ENCODE peak calls at places on chromosomes 6 and 20, in six cellular contexts. P is SW 1271, K is cerebellum, H is foreskin fibroblast, B is C1 segment of cervical spinal cord, U is neural progenitor cell. C is an unnamed sample.

GRCh38 chr20:63151554-63152321 is 64.2 kb downstream of the YTHDF1 start:
- DNase-seq in H (peak; percentile 10), P (no peak), K (peak; percentile 27), U (no peak), B (no peak), C (no peak)

GRCh38 chr20:11807070-11807741 is 110.5 kb upstream of the BTBD3 start:
- DNase-seq in P (peak; percentile 42), U (no peak), B (no peak), K (no peak), H (peak; percentile 75), C (peak; percentile 41)

GRCh38 chr6:134021396-134022122 is 30.9 kb downstream of the SLC2A12 start:
- DNase-seq in P (no peak), B (no peak), U (no peak), K (no peak), H (no peak), C (no peak)

GRCh38 chr20:51365670-51366069 is 176.8 kb downstream of the NFATC2 start:
- DNase-seq in U (no peak), B (no peak), H (peak; percentile 83), P (no peak), K (no peak), C (peak; percentile 81)

GRCh38 chr6:161418458-161418945 is 144.6 kb upstream of the AGPAT4 start:
- DNase-seq in B (no peak), P (peak; percentile 8), H (peak; percentile 60), U (peak; percentile 82), K (peak; percentile 67), C (peak; percentile 60)

GRCh38 chr6:112153926-112154621 is 66.7 kb downstream of the FAM229B start:
- DNase-seq in B (no peak), K (no peak), U (no peak), H (peak; percentile 44), P (no peak), C (no peak)

GRCh38 chr6:90896165-90896549 is 309.3 kb upstream of the MAP3K7 start:
- DNase-seq in B (no peak), U (peak; percentile 31), H (no peak), P (no peak), K (no peak), C (no peak)

GRCh38 chr6:150145830-150146229 is 3.0 kb downstream of the PPP1R14C start:
- DNase-seq in H (no peak), U (no peak), K (no peak), P (no peak), B (no peak), C (peak; percentile 23)

GRCh38 chr20:22583773-22584629 is at the start of gene FOXA2:
- DNase-seq in K (no peak), U (peak; percentile 61), B (no peak), H (no peak), P (no peak), C (peak; percentile 43)

GRCh38 chr6:17167327-17167979 is 65.6 kb downstream of the STMND1 start:
- DNase-seq in B (no peak), P (no peak), U (peak; percentile 76), H (peak; percentile 16), K (no peak), C (peak; percentile 15)

GRCh38 chr20:4056880-4057279 is 41.5 kb upstream of the RNF24 start:
- DNase-seq in K (no peak), P (no peak), U (no peak), B (no peak), H (no peak), C (no peak)

GRCh38 chr6:21158149-21158548 is 435.4 kb upstream of the SOX4 start:
- DNase-seq in H (no peak), B (no peak), U (no peak), K (no peak), P (no peak), C (no peak)

GRCh38 chr20:57794600-57795346 is 85.0 kb upstream of the PMEPA1 start:
- DNase-seq in U (no peak), P (no peak), H (no peak), B (no peak), K (no peak), C (peak; percentile 92)

GRCh38 chr6:19838442-19839236 is 1.5 kb downstream of the ID4 start:
- DNase-seq in H (peak; percentile 6), B (no peak), P (no peak), K (peak; percentile 6), U (peak; percentile 70), C (peak; percentile 58)

C was measured in RCC 7860.